ENCODE peak calls at places on chromosomes 11 and 22, in eight cellular contexts. One of them, this sample, is unnamed.

GRCh38 chr11:76245720-76246119 is 39.4 kb upstream of the WNT11 start:
- DNase-seq in tibial nerve: no peak
- DNase-seq in A549: no peak
- DNase-seq in suprapubic skin: no peak
- DNase-seq in transverse colon: no peak
- DNase-seq in IMR-90: no peak
- DNase-seq in esophagus muscularis mucosa: no peak
- DNase-seq in GM12891: no peak
- DNase-seq in this sample: no peak

GRCh38 chr22:50443801-50444625 is 30.8 kb downstream of the SBF1 start:
- DNase-seq in tibial nerve: no peak
- DNase-seq in A549: no peak
- DNase-seq in suprapubic skin: no peak
- DNase-seq in transverse colon: no peak
- DNase-seq in IMR-90: no peak
- DNase-seq in esophagus muscularis mucosa: no peak
- DNase-seq in GM12891: no peak
- DNase-seq in this sample: no peak

GRCh38 chr11:70494559-70495350 is 96.4 kb downstream of the CTTN start:
- DNase-seq in tibial nerve: no peak
- DNase-seq in A549: no peak
- DNase-seq in suprapubic skin: no peak
- DNase-seq in transverse colon: no peak
- DNase-seq in IMR-90: no peak
- DNase-seq in esophagus muscularis mucosa: no peak
- DNase-seq in GM12891: no peak
- DNase-seq in this sample: no peak

GRCh38 chr11:100752371-100753073 is 65.4 kb downstream of the ARHGAP42 start:
- DNase-seq in tibial nerve: no peak
- DNase-seq in A549: no peak
- DNase-seq in suprapubic skin: no peak
- DNase-seq in transverse colon: no peak
- DNase-seq in IMR-90: no peak
- DNase-seq in esophagus muscularis mucosa: no peak
- DNase-seq in GM12891: no peak
- DNase-seq in this sample: no peak

GRCh38 chr11:120612363-120613263 is 101.1 kb downstream of the GRIK4 start:
- DNase-seq in tibial nerve: no peak
- DNase-seq in A549: peak; percentile 49
- DNase-seq in suprapubic skin: no peak
- DNase-seq in transverse colon: peak; percentile 28
- DNase-seq in IMR-90: peak; percentile 67
- DNase-seq in esophagus muscularis mucosa: no peak
- DNase-seq in GM12891: peak; percentile 56
- DNase-seq in this sample: no peak

GRCh38 chr11:113874096-113874919 is 1.1 kb downstream of the USP28 start:
- DNase-seq in tibial nerve: no peak
- DNase-seq in A549: no peak
- DNase-seq in suprapubic skin: no peak
- DNase-seq in transverse colon: no peak
- DNase-seq in IMR-90: peak; percentile 1
- DNase-seq in esophagus muscularis mucosa: no peak
- DNase-seq in GM12891: peak; percentile 7
- DNase-seq in this sample: peak; percentile 21

GRCh38 chr22:24827305-24827704 is 21.3 kb downstream of the SGSM1 start:
- DNase-seq in tibial nerve: no peak
- DNase-seq in A549: no peak
- DNase-seq in suprapubic skin: no peak
- DNase-seq in transverse colon: peak; percentile 79
- DNase-seq in IMR-90: no peak
- DNase-seq in esophagus muscularis mucosa: no peak
- DNase-seq in GM12891: no peak
- DNase-seq in this sample: no peak

GRCh38 chr11:13290221-13290980 is 12.8 kb downstream of the BMAL1 start:
- DNase-seq in tibial nerve: no peak
- DNase-seq in A549: no peak
- DNase-seq in suprapubic skin: peak; percentile 16
- DNase-seq in transverse colon: no peak
- DNase-seq in IMR-90: no peak
- DNase-seq in esophagus muscularis mucosa: no peak
- DNase-seq in GM12891: no peak
- DNase-seq in this sample: no peak

GRCh38 chr11:10660323-10660722 is 33.2 kb downstream of the IRAG1 start:
- DNase-seq in tibial nerve: no peak
- DNase-seq in A549: no peak
- DNase-seq in suprapubic skin: no peak
- DNase-seq in transverse colon: no peak
- DNase-seq in IMR-90: no peak
- DNase-seq in esophagus muscularis mucosa: no peak
- DNase-seq in GM12891: no peak
- DNase-seq in this sample: no peak

GRCh38 chr22:19957445-19957844 is 15.8 kb upstream of the TXNRD2 start:
- DNase-seq in tibial nerve: no peak
- DNase-seq in A549: no peak
- DNase-seq in suprapubic skin: no peak
- DNase-seq in transverse colon: no peak
- DNase-seq in IMR-90: no peak
- DNase-seq in esophagus muscularis mucosa: no peak
- DNase-seq in GM12891: no peak
- DNase-seq in this sample: no peak

GRCh38 chr11:61587541-61587941 is 6.7 kb upstream of the SYT7 start:
- DNase-seq in tibial nerve: no peak
- DNase-seq in A549: no peak
- DNase-seq in suprapubic skin: no peak
- DNase-seq in transverse colon: peak; percentile 54
- DNase-seq in IMR-90: no peak
- DNase-seq in esophagus muscularis mucosa: no peak
- DNase-seq in GM12891: no peak
- DNase-seq in this sample: no peak

GRCh38 chr22:23215294-23216204 is 35.2 kb downstream of the BCR start:
- DNase-seq in tibial nerve: no peak
- DNase-seq in A549: no peak
- DNase-seq in suprapubic skin: no peak
- DNase-seq in transverse colon: no peak
- DNase-seq in IMR-90: peak; percentile 64
- DNase-seq in esophagus muscularis mucosa: no peak
- DNase-seq in GM12891: no peak
- DNase-seq in this sample: peak; percentile 10

GRCh38 chr22:22752556-22753477 is 108.4 kb downstream of the GGTLC2 start:
- DNase-seq in tibial nerve: peak; percentile 51
- DNase-seq in A549: no peak
- DNase-seq in suprapubic skin: no peak
- DNase-seq in transverse colon: no peak
- DNase-seq in IMR-90: peak; percentile 47
- DNase-seq in esophagus muscularis mucosa: no peak
- DNase-seq in GM12891: no peak
- DNase-seq in this sample: peak; percentile 6

GRCh38 chr11:73980001-73980960 is 2.4 kb downstream of the UCP2 start:
- DNase-seq in tibial nerve: no peak
- DNase-seq in A549: no peak
- DNase-seq in suprapubic skin: no peak
- DNase-seq in transverse colon: peak; percentile 83
- DNase-seq in IMR-90: peak; percentile 20
- DNase-seq in esophagus muscularis mucosa: no peak
- DNase-seq in GM12891: peak; percentile 82
- DNase-seq in this sample: peak; percentile 90

GRCh38 chr11:27391336-27392015 is 28.5 kb upstream of the CCDC34 start:
- DNase-seq in tibial nerve: no peak
- DNase-seq in A549: no peak
- DNase-seq in suprapubic skin: no peak
- DNase-seq in transverse colon: no peak
- DNase-seq in IMR-90: no peak
- DNase-seq in esophagus muscularis mucosa: no peak
- DNase-seq in GM12891: no peak
- DNase-seq in this sample: peak; percentile 20

GRCh38 chr11:24163146-24163545 is 333.7 kb upstream of the LUZP2 start:
- DNase-seq in tibial nerve: no peak
- DNase-seq in A549: no peak
- DNase-seq in suprapubic skin: no peak
- DNase-seq in transverse colon: no peak
- DNase-seq in IMR-90: peak; percentile 15
- DNase-seq in esophagus muscularis mucosa: no peak
- DNase-seq in GM12891: no peak
- DNase-seq in this sample: no peak

GRCh38 chr22:44458044-44459020 is 39.7 kb downstream of the RTL6 start:
- DNase-seq in tibial nerve: no peak
- DNase-seq in A549: no peak
- DNase-seq in suprapubic skin: no peak
- DNase-seq in transverse colon: no peak
- DNase-seq in IMR-90: no peak
- DNase-seq in esophagus muscularis mucosa: peak; percentile 86
- DNase-seq in GM12891: no peak
- DNase-seq in this sample: no peak

GRCh38 chr11:134224710-134225662 is 515 bp downstream of the VPS26B start:
- DNase-seq in tibial nerve: no peak
- DNase-seq in A549: peak; percentile 10
- DNase-seq in suprapubic skin: peak; percentile 90
- DNase-seq in transverse colon: peak; percentile 50
- DNase-seq in IMR-90: peak; percentile 7
- DNase-seq in esophagus muscularis mucosa: no peak
- DNase-seq in GM12891: no peak
- DNase-seq in this sample: peak; percentile 85

GRCh38 chr11:110430267-110431211 is 791 bp downstream of the FDX1 start:
- DNase-seq in tibial nerve: no peak
- DNase-seq in A549: no peak
- DNase-seq in suprapubic skin: no peak
- DNase-seq in transverse colon: peak; percentile 61
- DNase-seq in IMR-90: peak; percentile 56
- DNase-seq in esophagus muscularis mucosa: no peak
- DNase-seq in GM12891: peak; percentile 37
- DNase-seq in this sample: peak; percentile 57

GRCh38 chr11:72208281-72208680 is 8.3 kb upstream of the FOLR2 start:
- DNase-seq in tibial nerve: no peak
- DNase-seq in A549: no peak
- DNase-seq in suprapubic skin: no peak
- DNase-seq in transverse colon: no peak
- DNase-seq in IMR-90: no peak
- DNase-seq in esophagus muscularis mucosa: no peak
- DNase-seq in GM12891: no peak
- DNase-seq in this sample: no peak

GRCh38 chr22:20782601-20783299 is 8.8 kb downstream of the SERPIND1 start:
- DNase-seq in tibial nerve: no peak
- DNase-seq in A549: no peak
- DNase-seq in suprapubic skin: no peak
- DNase-seq in transverse colon: no peak
- DNase-seq in IMR-90: no peak
- DNase-seq in esophagus muscularis mucosa: no peak
- DNase-seq in GM12891: no peak
- DNase-seq in this sample: no peak

GRCh38 chr22:32469799-32470212 is 4.8 kb upstream of the FBXO7 start:
- DNase-seq in tibial nerve: no peak
- DNase-seq in A549: peak; percentile 60
- DNase-seq in suprapubic skin: no peak
- DNase-seq in transverse colon: peak; percentile 10
- DNase-seq in IMR-90: peak; percentile 84
- DNase-seq in esophagus muscularis mucosa: peak; percentile 82
- DNase-seq in GM12891: no peak
- DNase-seq in this sample: peak; percentile 82

GRCh38 chr11:2235588-2236326 is 34.6 kb downstream of the ASCL2 start:
- DNase-seq in tibial nerve: no peak
- DNase-seq in A549: no peak
- DNase-seq in suprapubic skin: no peak
- DNase-seq in transverse colon: no peak
- DNase-seq in IMR-90: no peak
- DNase-seq in esophagus muscularis mucosa: peak; percentile 57
- DNase-seq in GM12891: no peak
- DNase-seq in this sample: no peak

GRCh38 chr11:76752321-76753175 is 30.6 kb upstream of the TSKU start:
- DNase-seq in tibial nerve: peak; percentile 89
- DNase-seq in A549: no peak
- DNase-seq in suprapubic skin: peak; percentile 95
- DNase-seq in transverse colon: peak; percentile 85
- DNase-seq in IMR-90: peak; percentile 88
- DNase-seq in esophagus muscularis mucosa: peak; percentile 93
- DNase-seq in GM12891: no peak
- DNase-seq in this sample: peak; percentile 33

GRCh38 chr11:92308366-92308765 is 83.7 kb downstream of the FAT3 start:
- DNase-seq in tibial nerve: no peak
- DNase-seq in A549: no peak
- DNase-seq in suprapubic skin: no peak
- DNase-seq in transverse colon: no peak
- DNase-seq in IMR-90: no peak
- DNase-seq in esophagus muscularis mucosa: no peak
- DNase-seq in GM12891: no peak
- DNase-seq in this sample: no peak

GRCh38 chr11:85589373-85589772 is 37.8 kb downstream of the DLG2 start:
- DNase-seq in tibial nerve: no peak
- DNase-seq in A549: no peak
- DNase-seq in suprapubic skin: no peak
- DNase-seq in transverse colon: no peak
- DNase-seq in IMR-90: no peak
- DNase-seq in esophagus muscularis mucosa: no peak
- DNase-seq in GM12891: no peak
- DNase-seq in this sample: no peak

GRCh38 chr11:64802370-64803162 is 448 bp downstream of the MAP4K2 start:
- DNase-seq in tibial nerve: no peak
- DNase-seq in A549: no peak
- DNase-seq in suprapubic skin: no peak
- DNase-seq in transverse colon: peak; percentile 32
- DNase-seq in IMR-90: no peak
- DNase-seq in esophagus muscularis mucosa: no peak
- DNase-seq in GM12891: no peak
- DNase-seq in this sample: no peak
- TF ChIP-seq POLR2A in tibial nerve: no peak
- TF ChIP-seq POLR2A in A549: peak; percentile 24
- TF ChIP-seq POLR2A in suprapubic skin: no peak
- TF ChIP-seq POLR2A in transverse colon: no peak
- TF ChIP-seq POLR2A in IMR-90: no peak
- TF ChIP-seq POLR2A in esophagus muscularis mucosa: no peak
- TF ChIP-seq POLR2A in GM12891: no peak
- TF ChIP-seq POLR2A in this sample: no peak

GRCh38 chr11:65585396-65586246 is 9.8 kb downstream of the EHBP1L1 start:
- DNase-seq in tibial nerve: no peak
- DNase-seq in A549: no peak
- DNase-seq in suprapubic skin: no peak
- DNase-seq in transverse colon: no peak
- DNase-seq in IMR-90: no peak
- DNase-seq in esophagus muscularis mucosa: no peak
- DNase-seq in GM12891: no peak
- DNase-seq in this sample: no peak
- TF ChIP-seq POLR2A in tibial nerve: no peak
- TF ChIP-seq POLR2A in A549: no peak
- TF ChIP-seq POLR2A in suprapubic skin: no peak
- TF ChIP-seq POLR2A in transverse colon: no peak
- TF ChIP-seq POLR2A in IMR-90: no peak
- TF ChIP-seq POLR2A in esophagus muscularis mucosa: no peak
- TF ChIP-seq POLR2A in GM12891: no peak
- TF ChIP-seq POLR2A in this sample: no peak

GRCh38 chr22:17851754-17852153 is 77.5 kb upstream of the BID start:
- DNase-seq in tibial nerve: no peak
- DNase-seq in A549: no peak
- DNase-seq in suprapubic skin: no peak
- DNase-seq in transverse colon: no peak
- DNase-seq in IMR-90: no peak
- DNase-seq in esophagus muscularis mucosa: no peak
- DNase-seq in GM12891: no peak
- DNase-seq in this sample: no peak
- TF ChIP-seq POLR2A in tibial nerve: no peak
- TF ChIP-seq POLR2A in A549: no peak
- TF ChIP-seq POLR2A in suprapubic skin: no peak
- TF ChIP-seq POLR2A in transverse colon: no peak
- TF ChIP-seq POLR2A in IMR-90: no peak
- TF ChIP-seq POLR2A in esophagus muscularis mucosa: no peak
- TF ChIP-seq POLR2A in GM12891: no peak
- TF ChIP-seq POLR2A in this sample: no peak

GRCh38 chr22:29072193-29072978 is 449 bp upstream of the KREMEN1 start:
- DNase-seq in tibial nerve: peak; percentile 78
- DNase-seq in A549: peak; percentile 72
- DNase-seq in suprapubic skin: peak; percentile 88
- DNase-seq in transverse colon: peak; percentile 97
- DNase-seq in IMR-90: peak; percentile 42
- DNase-seq in esophagus muscularis mucosa: no peak
- DNase-seq in GM12891: peak; percentile 91
- DNase-seq in this sample: peak; percentile 96
- TF ChIP-seq POLR2A in tibial nerve: no peak
- TF ChIP-seq POLR2A in A549: no peak
- TF ChIP-seq POLR2A in suprapubic skin: no peak
- TF ChIP-seq POLR2A in transverse colon: no peak
- TF ChIP-seq POLR2A in IMR-90: no peak
- TF ChIP-seq POLR2A in esophagus muscularis mucosa: no peak
- TF ChIP-seq POLR2A in GM12891: no peak
- TF ChIP-seq POLR2A in this sample: peak; percentile 60

This sample was measured in erythroblast.